ENCODE peak calls at places on chromosome 10, in six cellular contexts. F is H1, D is K562, X is GM23338, U is WTC11, V is GM12878. H is an unnamed sample.

GRCh38 chr10:77680811-77681210 is 43.2 kb upstream of the KCNMA1 start:
- DNase-seq in U (no peak), F (no peak), D (no peak), X (no peak), V (no peak), H (no peak)

GRCh38 chr10:69061305-69062161 is 26.4 kb upstream of the SRGN start:
- DNase-seq in X (no peak), F (no peak), D (peak; percentile 69), U (no peak), V (no peak), H (peak; percentile 47)

GRCh38 chr10:125025341-125025740 is 83.4 kb downstream of the ZRANB1 start:
- DNase-seq in D (no peak), F (no peak), U (no peak), V (no peak), X (no peak), H (no peak)

GRCh38 chr10:75532253-75532924 is 101.0 kb downstream of the LRMDA start:
- DNase-seq in D (no peak), X (no peak), V (no peak), U (no peak), F (no peak), H (no peak)

GRCh38 chr10:31134303-31134928 is 102.8 kb upstream of the ZNF438 start:
- DNase-seq in F (no peak), D (no peak), V (peak; percentile 11), X (peak; percentile 57), U (no peak), H (peak; percentile 7)

GRCh38 chr10:96122824-96123223 is 7.3 kb upstream of the ZNF518A start:
- DNase-seq in V (no peak), U (no peak), D (no peak), X (no peak), F (no peak), H (no peak)

GRCh38 chr10:21523557-21524008 is 1.9 kb downstream of the SKIDA1 start:
- DNase-seq in F (no peak), D (peak; percentile 61), V (no peak), X (no peak), U (no peak), H (peak; percentile 54)

GRCh38 chr10:35821339-35821911 is 179.3 kb upstream of the FZD8 start:
- DNase-seq in F (no peak), X (no peak), D (no peak), U (no peak), V (peak; percentile 20), H (no peak)

GRCh38 chr10:29277296-29277695 is 11.6 kb upstream of the LYZL1 start:
- DNase-seq in X (no peak), U (no peak), D (no peak), V (no peak), F (no peak), H (no peak)

GRCh38 chr10:42594246-42594650 is 44.1 kb downstream of the ZNF33B start:
- DNase-seq in U (no peak), D (no peak), F (no peak), X (no peak), V (no peak), H (no peak)

GRCh38 chr10:77879065-77879464 is 47.5 kb downstream of the DLG5 start:
- DNase-seq in X (no peak), F (no peak), U (no peak), V (no peak), D (no peak), H (no peak)

GRCh38 chr10:46268076-46268881 is 18.5 kb upstream of the ANTXRL start:
- DNase-seq in V (peak; percentile 25), F (no peak), X (no peak), U (no peak), D (no peak), H (no peak)

GRCh38 chr10:29022513-29022912 is 266.4 kb upstream of the LYZL1 start:
- DNase-seq in X (no peak), D (no peak), U (no peak), F (no peak), V (no peak), H (peak; percentile 31)

GRCh38 chr10:49213211-49213610 is 25.0 kb upstream of the TMEM273 start:
- DNase-seq in V (no peak), D (no peak), X (no peak), F (no peak), U (no peak), H (no peak)

GRCh38 chr10:16777473-16778370 is 39.5 kb downstream of the RSU1 start:
- DNase-seq in F (no peak), D (peak; percentile 70), V (no peak), U (no peak), X (peak; percentile 85), H (peak; percentile 50)

GRCh38 chr10:34666008-34666700 is 148.9 kb downstream of the PARD3 start:
- DNase-seq in D (peak; percentile 78), V (peak; percentile 53), U (no peak), X (peak; percentile 65), F (no peak), H (no peak)

GRCh38 chr10:120556164-120556532 is 99.1 kb downstream of the PLPP4 start:
- DNase-seq in V (no peak), F (no peak), X (peak; percentile 18), D (no peak), U (no peak), H (no peak)

GRCh38 chr10:119029613-119030420 is at the start of gene NANOS1:
- DNase-seq in D (no peak), X (peak; percentile 58), U (peak; percentile 54), F (no peak), V (no peak), H (no peak)

GRCh38 chr10:76397957-76398665 is 966.7 kb downstream of the LRMDA start:
- DNase-seq in X (no peak), F (no peak), U (no peak), V (no peak), D (no peak), H (no peak)

GRCh38 chr10:11204355-11204879 is 186.7 kb downstream of the CELF2 start:
- DNase-seq in F (no peak), X (peak; percentile 53), D (no peak), U (peak; percentile 35), V (no peak), H (no peak)

GRCh38 chr10:62924344-62924748 is 108.2 kb upstream of the EGR2 start:
- DNase-seq in D (peak; percentile 19), U (peak; percentile 84), V (no peak), X (peak; percentile 86), F (peak; percentile 57), H (no peak)

GRCh38 chr10:69413221-69413865 is 3.4 kb downstream of the TACR2 start:
- DNase-seq in V (no peak), U (peak; percentile 80), X (peak; percentile 95), D (peak; percentile 79), F (peak; percentile 49), H (peak; percentile 41)

GRCh38 chr10:97520978-97521761 is 22.4 kb downstream of the UBTD1 start:
- DNase-seq in V (no peak), U (peak; percentile 33), D (no peak), F (no peak), X (peak; percentile 77), H (no peak)

GRCh38 chr10:129491123-129491734 is 24.2 kb downstream of the MGMT start:
- DNase-seq in X (peak; percentile 48), V (no peak), F (no peak), D (no peak), U (no peak), H (no peak)

DNA sequence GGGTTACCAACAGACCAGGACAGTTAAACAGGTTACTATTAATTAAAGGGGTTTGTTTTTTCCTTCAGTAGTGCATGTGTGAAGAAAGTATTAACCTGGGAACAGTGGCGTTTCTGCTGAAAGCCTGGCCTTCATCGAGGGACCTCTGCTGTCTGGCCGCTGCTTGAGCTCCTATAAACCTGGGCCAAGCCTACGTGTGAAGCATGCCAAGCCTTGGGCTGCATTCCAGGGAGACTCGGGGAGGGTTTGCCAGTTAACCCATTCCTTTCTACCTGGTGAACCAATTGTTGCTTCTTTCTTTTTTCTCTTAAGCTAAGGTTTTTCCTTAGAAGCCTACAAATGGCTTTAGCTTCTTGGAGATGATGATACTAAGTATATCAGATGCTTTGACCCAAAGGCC is 23.6 kb downstream of the PFKP start:
- DNase-seq in F (no peak), X (peak; percentile 54), V (no peak), U (no peak), D (no peak), H (peak; percentile 17)
- TF ChIP-seq CREB1 in F (no peak), X (no peak), V (no peak), U (no peak), D (no peak), H (no peak)

DNA sequence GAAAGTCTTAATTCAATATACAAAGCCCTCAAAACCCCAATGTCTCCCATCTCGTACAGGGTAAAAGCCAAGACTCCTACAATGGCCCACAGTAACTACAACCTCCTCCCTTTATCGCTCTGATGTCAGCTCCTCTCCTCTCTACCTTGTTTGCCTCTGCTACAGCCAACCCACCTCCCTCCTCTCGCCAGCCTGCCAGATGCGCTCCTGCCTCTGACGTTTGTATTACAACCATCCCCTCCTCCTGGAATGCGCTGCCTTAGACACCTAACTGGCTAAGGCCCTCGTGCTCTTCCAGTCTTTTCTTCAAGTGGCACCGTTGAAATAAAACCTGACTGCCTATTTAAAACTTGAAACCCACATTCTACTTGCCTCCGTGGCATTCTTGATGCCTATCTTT is 115.3 kb upstream of the MYO3A start:
- DNase-seq in D (no peak), F (peak; percentile 56), V (no peak), U (peak; percentile 58), X (peak; percentile 94), H (no peak)
- TF ChIP-seq CREB1 in D (no peak), F (peak; percentile 83), V (no peak), U (no peak), X (peak; percentile 86), H (no peak)

DNA sequence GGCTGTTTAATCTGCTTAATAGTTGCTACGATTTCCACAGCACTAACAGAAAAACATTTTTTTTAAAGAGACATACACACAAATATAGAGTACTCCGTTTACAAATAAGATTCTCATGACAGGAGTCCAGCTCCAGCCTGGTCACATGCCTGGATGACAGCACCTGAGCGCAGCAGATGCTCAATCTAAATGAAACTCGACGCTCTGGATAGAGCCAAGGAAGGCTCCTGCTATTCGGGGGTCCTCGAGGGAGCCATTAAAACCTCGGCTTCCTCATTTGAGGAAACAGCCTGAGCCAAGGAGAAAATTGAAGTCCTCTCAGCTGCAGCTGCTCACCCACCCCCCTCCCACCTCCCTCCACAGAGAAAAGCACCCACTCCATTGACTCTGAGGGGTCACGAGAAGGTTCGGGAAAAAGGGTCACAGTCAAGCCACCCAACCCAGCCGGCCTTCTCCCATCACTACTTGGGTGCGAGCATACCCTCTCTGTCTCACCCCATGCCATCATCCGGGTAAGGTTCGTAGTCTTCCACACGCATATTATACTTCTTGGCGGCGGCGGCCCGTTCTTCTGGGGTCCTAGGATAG is 692 bp downstream of the NDUFB8 start:
- DNase-seq in V (no peak), X (peak; percentile 30), F (no peak), D (peak; percentile 11), U (no peak), H (no peak)
- TF ChIP-seq CREB1 in V (no peak), X (no peak), F (no peak), D (no peak), U (no peak), H (no peak)

DNA sequence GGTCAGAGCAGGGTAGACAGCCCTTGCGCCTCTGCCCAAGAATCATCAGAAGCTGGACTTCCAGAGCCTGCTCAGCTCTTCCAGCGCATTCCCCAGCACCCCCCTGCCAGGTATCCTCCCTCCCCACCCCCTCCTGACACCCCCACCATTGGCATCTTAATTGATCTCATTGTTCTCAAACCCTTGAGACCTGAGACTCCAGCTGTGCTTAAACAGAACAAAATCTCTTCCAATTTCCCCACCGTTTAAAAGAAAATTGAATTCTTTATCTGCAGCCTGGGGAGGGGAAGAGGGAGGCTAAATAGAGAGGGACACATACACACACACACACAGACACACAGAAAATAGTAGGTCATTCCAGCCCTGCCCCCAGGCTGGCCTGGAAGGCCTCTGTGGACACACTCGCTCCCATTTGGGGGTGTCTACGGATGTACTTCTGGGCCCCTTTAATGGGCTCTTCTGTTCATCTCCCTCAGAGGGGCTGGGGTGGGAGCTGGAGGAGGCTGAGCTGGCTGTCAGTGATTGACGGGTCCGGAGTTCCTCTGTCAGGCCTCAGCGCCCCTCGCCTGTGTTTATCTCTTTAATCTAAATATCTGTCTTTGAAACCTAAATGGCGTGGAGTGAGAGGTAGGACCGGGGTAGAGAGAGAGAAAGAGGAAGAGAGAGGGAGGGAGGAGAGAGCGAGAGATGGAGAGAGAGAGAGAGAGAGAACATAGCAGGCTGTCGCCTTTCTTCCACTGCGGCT is 61.8 kb downstream of the C10orf105 start:
- DNase-seq in F (peak; percentile 71), U (peak; percentile 50), X (peak; percentile 80), D (no peak), V (no peak), H (no peak)
- TF ChIP-seq CREB1 in F (no peak), U (no peak), X (peak; percentile 7), D (no peak), V (no peak), H (no peak)